ENCODE peak calls at places on chromosomes 13 and 19, in nine cellular contexts. Z, E, K, C, S, G, V, X and P are unnamed samples.

GRCh38 chr19:19866599-19867248 is 1.0 kb downstream of the ZNF253 start:
- DNase-seq in K (no peak), Z (peak; percentile 57), S (peak; percentile 36), V (no peak), G (no peak), X (no peak), C (peak; percentile 34), E (no peak), P (no peak)

GRCh38 chr13:109794095-109794494 is 7.7 kb upstream of the IRS2 start:
- DNase-seq in G (no peak), K (no peak), Z (no peak), X (no peak), V (no peak), C (no peak), E (no peak), S (no peak), P (no peak)

GRCh38 chr19:46303702-46304397 is 7.0 kb downstream of the HIF3A start:
- DNase-seq in Z (peak; percentile 76), C (peak; percentile 93), E (no peak), S (peak; percentile 98), V (no peak), G (peak; percentile 56), X (no peak), K (no peak), P (no peak)

GRCh38 chr13:49403966-49404365 is 39.9 kb downstream of the CAB39L start:
- DNase-seq in S (no peak), C (no peak), Z (no peak), G (no peak), X (no peak), K (no peak), V (no peak), E (no peak), P (no peak)

GRCh38 chr13:98539655-98540054 is 37.3 kb downstream of the STK24 start:
- DNase-seq in Z (no peak), V (no peak), C (no peak), X (no peak), G (no peak), S (no peak), E (no peak), K (peak; percentile 59), P (peak; percentile 78)

GRCh38 chr19:916645-917322 is 349 bp upstream of the KISS1R start:
- DNase-seq in X (no peak), Z (no peak), S (no peak), C (no peak), E (peak; percentile 76), G (no peak), K (no peak), V (no peak), P (no peak)

GRCh38 chr19:46890423-46891170 is 29.8 kb downstream of the ARHGAP35 start:
- DNase-seq in C (no peak), E (no peak), Z (no peak), K (peak; percentile 76), G (no peak), X (peak; percentile 92), S (peak; percentile 45), V (peak; percentile 98), P (peak; percentile 79)

GRCh38 chr19:29771708-29772415 is 39.9 kb upstream of the CCNE1 start:
- DNase-seq in X (peak; percentile 37), C (no peak), G (no peak), S (peak; percentile 33), K (peak; percentile 7), E (no peak), V (peak; percentile 1), Z (peak; percentile 38), P (no peak)

GRCh38 chr13:48630791-48631190 is 22.9 kb upstream of the CYSLTR2 start:
- DNase-seq in G (no peak), E (no peak), C (no peak), K (no peak), X (no peak), Z (no peak), V (no peak), S (no peak), P (no peak)

DNA sequence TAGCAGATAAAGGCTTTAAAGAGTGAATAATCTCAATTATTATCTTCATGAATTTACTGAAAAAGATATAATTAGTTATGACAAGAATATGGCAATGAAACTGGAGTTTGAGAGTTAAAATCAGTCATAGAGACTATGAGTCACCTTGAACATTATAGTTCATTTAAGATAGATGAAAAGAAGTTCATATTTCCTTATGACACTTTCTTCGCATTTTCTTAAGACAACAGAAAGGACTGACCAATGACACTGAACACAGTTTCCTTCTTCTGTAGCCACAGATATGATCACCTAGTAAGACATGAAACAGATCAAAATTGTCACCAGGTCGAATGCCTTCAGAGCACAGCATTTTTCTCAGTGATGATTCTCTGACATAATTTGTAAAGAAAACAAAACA is 202.1 kb downstream of the KLF12 start:
- DNase-seq in X (no peak), Z (no peak), G (no peak), S (no peak), C (no peak), V (no peak), K (no peak), E (no peak), P (no peak)
- H3K4me3 ChIP-seq in X (no peak overlapping the region), Z (no peak overlapping the region), G (no peak overlapping the region), S (no peak overlapping the region), C (no peak overlapping the region), V (no peak overlapping the region), K (no peak overlapping the region), E (no peak overlapping the region), P (no peak overlapping the region)

DNA sequence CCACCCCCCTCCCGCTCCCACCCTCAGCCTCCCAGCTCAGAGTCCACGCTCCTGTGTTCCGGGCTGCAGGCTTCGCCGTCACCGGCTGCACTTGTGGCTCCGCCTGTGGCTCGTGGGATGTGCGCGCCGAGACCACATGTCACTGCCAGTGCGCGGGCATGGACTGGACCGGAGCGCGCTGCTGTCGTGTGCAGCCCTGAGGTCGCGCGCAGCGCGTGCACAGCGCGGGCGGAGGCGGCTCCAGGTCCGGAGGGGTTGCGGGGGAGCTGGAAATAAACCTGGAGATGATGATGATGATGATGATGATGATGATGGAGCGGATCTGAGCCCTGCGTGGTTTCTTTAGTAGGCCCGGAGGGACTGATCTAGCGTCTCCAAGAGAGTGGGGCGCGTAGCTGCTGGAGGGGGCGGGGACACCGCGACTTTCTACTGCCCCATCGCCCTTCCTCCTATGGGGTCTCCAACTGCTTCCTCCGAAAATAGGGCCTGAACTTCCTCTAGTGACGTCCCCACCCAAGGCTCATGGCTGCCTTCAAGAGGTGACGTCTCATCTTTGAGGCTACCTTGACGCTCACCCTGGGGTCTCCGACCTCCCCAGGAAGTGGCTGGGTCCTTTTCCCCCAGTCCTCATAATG is 1.4 kb downstream of the RETN start:
- DNase-seq in X (no peak), E (no peak), S (no peak), V (no peak), C (no peak), G (no peak), Z (no peak), K (no peak), P (no peak)
- H3K4me3 ChIP-seq in X (peak overlapping the region; percentile 13), E (no peak overlapping the region), S (no peak overlapping the region), V (no peak overlapping the region), C (no peak overlapping the region), G (no peak overlapping the region), Z (peak overlapping the region; percentile 47), K (peak overlapping the region; percentile 26), P (no peak overlapping the region)

GRCh38 chr13:43003729-43004128 is 11.7 kb upstream of the EPSTI1 start:
- DNase-seq in C (no peak), V (no peak), X (no peak), E (no peak), Z (no peak), G (no peak), S (no peak), K (no peak), P (no peak)

GRCh38 chr13:43005460-43006236 is 13.6 kb upstream of the EPSTI1 start:
- DNase-seq in K (no peak), X (peak; percentile 32), E (no peak), V (no peak), C (no peak), Z (no peak), S (no peak), G (no peak), P (no peak)

GRCh38 chr13:43009506-43009905 is 13.9 kb upstream of the DNAJC15 start:
- DNase-seq in E (no peak), Z (no peak), V (no peak), G (no peak), C (no peak), K (no peak), X (peak; percentile 60), S (no peak), P (no peak)

GRCh38 chr13:43008591-43008990 is 14.8 kb upstream of the DNAJC15 start:
- DNase-seq in V (no peak), X (no peak), S (no peak), K (no peak), C (no peak), Z (no peak), G (no peak), E (no peak), P (no peak)

DNA sequence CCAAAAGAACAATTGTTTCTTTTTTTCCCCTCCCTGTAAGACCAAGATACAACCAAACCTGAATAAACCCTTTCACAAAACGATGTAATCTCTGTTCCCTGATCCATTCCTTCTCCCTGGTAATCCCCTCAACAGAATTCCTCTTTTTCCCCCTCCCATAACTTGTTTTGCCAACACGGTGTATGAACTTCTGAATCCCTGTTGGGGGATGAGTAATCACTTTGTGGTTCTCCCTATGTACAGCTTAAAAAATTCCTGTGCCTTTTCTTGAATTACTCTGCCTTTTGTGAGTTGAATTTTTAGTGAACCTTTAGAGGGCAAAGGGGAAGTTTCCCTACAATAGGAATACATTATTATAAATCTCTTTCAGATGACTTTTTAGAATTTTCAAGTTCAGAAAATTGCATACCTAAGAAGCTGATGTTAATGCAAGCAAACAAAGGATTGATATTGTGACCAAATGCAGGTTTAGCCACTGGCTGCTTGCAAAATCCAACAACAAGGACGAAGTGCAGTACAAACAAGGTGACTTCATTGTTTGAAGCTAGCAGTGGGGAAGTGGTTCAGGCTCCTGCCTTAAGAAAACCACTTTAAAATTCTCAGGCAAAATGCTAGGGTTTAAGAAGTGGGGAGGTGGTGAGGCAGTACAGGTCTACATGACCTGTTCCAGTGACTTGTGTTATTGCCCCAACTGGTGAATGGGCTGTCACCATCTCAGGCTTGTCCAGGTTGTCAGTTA is 15.0 kb upstream of the EPSTI1 start:
- DNase-seq in S (no peak), X (peak; percentile 63), V (no peak), E (no peak), K (peak; percentile 55), Z (no peak), G (no peak), C (no peak), P (no peak)
- H3K4me3 ChIP-seq in S (no peak overlapping the region), X (no peak overlapping the region), V (no peak overlapping the region), E (no peak overlapping the region), K (no peak overlapping the region), Z (no peak overlapping the region), G (no peak overlapping the region), C (no peak overlapping the region), P (no peak overlapping the region)

GRCh38 chr19:36950335-36951119 is 34.4 kb downstream of the ZNF568 start:
- DNase-seq in G (no peak), X (no peak), S (no peak), Z (no peak), K (no peak), V (no peak), C (no peak), E (no peak), P (no peak)
- H3K4me3 ChIP-seq in G (no peak overlapping the region), X (no peak overlapping the region), S (no peak overlapping the region), Z (no peak overlapping the region), K (no peak overlapping the region), V (no peak overlapping the region), C (no peak overlapping the region), E (no peak overlapping the region), P (no peak overlapping the region)